ENCODE peak calls at places on chromosomes 6 and 20, in seven cellular contexts. I is CD8-positive, alpha-beta T cell; P is astrocyte of the spinal cord; Z is GM20000; W is AG09309; D is HepG2; J is epithelial cell of esophagus. S is an unnamed sample.

GRCh38 chr20:46832555-46832954 is 62.1 kb upstream of the EYA2 start:
- DNase-seq in I (no peak), P (no peak), Z (no peak), W (no peak), D (no peak), J (no peak), S (no peak)

GRCh38 chr20:11437611-11438380 is 479.9 kb upstream of the BTBD3 start:
- DNase-seq in I (no peak), P (no peak), Z (no peak), W (no peak), D (no peak), J (peak), S (no peak)

GRCh38 chr6:73391735-73392134 is 2.9 kb upstream of the DDX43 start:
- DNase-seq in I (no peak), P (no peak), Z (no peak), W (no peak), D (no peak), J (peak), S (no peak)

GRCh38 chr6:159169557-159170332 is 545 bp downstream of the FNDC1 start:
- DNase-seq in I (no peak), P (peak), Z (peak), W (no peak), D (no peak), J (peak), S (peak)

GRCh38 chr6:104064876-104065275 is 794.8 kb downstream of the HACE1 start:
- DNase-seq in I (no peak), P (no peak), Z (no peak), W (no peak), D (no peak), J (no peak), S (no peak)

GRCh38 chr6:108751851-108752732 is 96.1 kb upstream of the ARMC2 start:
- DNase-seq in I (no peak), P (no peak), Z (no peak), W (no peak), D (no peak), J (no peak), S (no peak)

GRCh38 chr20:39280875-39281274 is 318.7 kb downstream of the DHX35 start:
- DNase-seq in I (no peak), P (no peak), Z (no peak), W (no peak), D (no peak), J (no peak), S (no peak)

GRCh38 chr20:32513031-32513866 is 71.9 kb downstream of the NOL4L start:
- DNase-seq in I (no peak), P (no peak), Z (no peak), W (no peak), D (no peak), J (no peak), S (no peak)

GRCh38 chr6:25315194-25315593 is 36.0 kb downstream of the CARMIL1 start:
- DNase-seq in I (no peak), P (no peak), Z (no peak), W (no peak), D (no peak), J (no peak), S (no peak)

GRCh38 chr20:1811621-1812498 is 83.3 kb upstream of the SIRPA start:
- DNase-seq in I (no peak), P (no peak), Z (no peak), W (no peak), D (peak), J (no peak), S (no peak)

GRCh38 chr6:133833905-133834304 is 55.0 kb upstream of the TCF21 start:
- DNase-seq in I (no peak), P (no peak), Z (no peak), W (no peak), D (no peak), J (no peak), S (no peak)

GRCh38 chr6:34242252-34243130 is 5.8 kb downstream of the HMGA1 start:
- DNase-seq in I (no peak), P (peak), Z (peak), W (no peak), D (no peak), J (no peak), S (no peak)

GRCh38 chr20:40866056-40866455 is 162.6 kb upstream of the TOP1 start:
- DNase-seq in I (no peak), P (no peak), Z (no peak), W (no peak), D (no peak), J (no peak), S (no peak)

GRCh38 chr6:50843842-50844241 is 25.2 kb downstream of the TFAP2B start:
- DNase-seq in I (no peak), P (no peak), Z (no peak), W (no peak), D (no peak), J (peak), S (peak)

GRCh38 chr6:117481278-117481925 is 1.1 kb upstream of the DCBLD1 start:
- DNase-seq in I (no peak), P (no peak), Z (peak), W (no peak), D (peak), J (no peak), S (no peak)

GRCh38 chr6:119241124-119241491 is 108.5 kb downstream of the MAN1A1 start:
- DNase-seq in I (no peak), P (peak), Z (no peak), W (peak), D (peak), J (no peak), S (no peak)

GRCh38 chr6:11202513-11203305 is 29.8 kb downstream of the NEDD9 start:
- DNase-seq in I (peak), P (peak), Z (no peak), W (no peak), D (peak), J (no peak), S (no peak)

GRCh38 chr6:120108061-120108795 is 758.7 kb upstream of the MAN1A1 start:
- DNase-seq in I (no peak), P (no peak), Z (no peak), W (no peak), D (no peak), J (peak), S (no peak)

GRCh38 chr6:157443066-157443800 is 62.2 kb downstream of the ZDHHC14 start:
- DNase-seq in I (no peak), P (peak), Z (peak), W (peak), D (no peak), J (peak), S (peak)

GRCh38 chr6:44050872-44051421 is 76.3 kb downstream of the MRPL14 start:
- DNase-seq in I (no peak), P (no peak), Z (no peak), W (no peak), D (no peak), J (peak), S (no peak)

GRCh38 chr6:131998255-131998982 is 47.2 kb upstream of the CCN2 start:
- DNase-seq in I (no peak), P (peak), Z (no peak), W (no peak), D (no peak), J (no peak), S (no peak)

GRCh38 chr6:139250296-139251274 is 41.2 kb downstream of the TXLNB start:
- DNase-seq in I (peak), P (peak), Z (peak), W (peak), D (peak), J (peak), S (peak)

GRCh38 chr6:116975600-116975999 is 98.6 kb downstream of the RFX6 start:
- DNase-seq in I (no peak), P (no peak), Z (no peak), W (no peak), D (no peak), J (peak), S (no peak)

GRCh38 chr6:82681119-82681714 is 317.6 kb downstream of the TPBG start:
- DNase-seq in I (no peak), P (no peak), Z (no peak), W (peak), D (no peak), J (no peak), S (no peak)

GRCh38 chr6:27889628-27890315 is 22.4 kb downstream of the OR2B2 start:
- DNase-seq in I (no peak), P (no peak), Z (no peak), W (no peak), D (no peak), J (no peak), S (no peak)

GRCh38 chr20:52251827-52252226 is 60.2 kb upstream of the ZFP64 start:
- DNase-seq in I (no peak), P (no peak), Z (no peak), W (no peak), D (no peak), J (no peak), S (no peak)

GRCh38 chr6:134310206-134310605 is 7.7 kb downstream of the SGK1 start:
- DNase-seq in I (no peak), P (no peak), Z (no peak), W (no peak), D (no peak), J (no peak), S (no peak)

GRCh38 chr6:47362857-47363461 is 53.3 kb upstream of the TNFRSF21 start:
- DNase-seq in I (no peak), P (no peak), Z (no peak), W (no peak), D (peak), J (no peak), S (no peak)

GRCh38 chr20:3408251-3408637 is 775 bp upstream of the DNAAF9 start:
- DNase-seq in I (no peak), P (no peak), Z (no peak), W (no peak), D (no peak), J (no peak), S (no peak)

GRCh38 chr6:17032595-17033591 is 69.0 kb upstream of the STMND1 start:
- DNase-seq in I (no peak), P (peak), Z (no peak), W (peak), D (no peak), J (peak), S (no peak)

GRCh38 chr6:128521302-128521632 is 868 bp upstream of the PTPRK start:
- DNase-seq in I (no peak), P (no peak), Z (no peak), W (no peak), D (no peak), J (no peak), S (no peak)

GRCh38 chr6:128518531-128519131 is 1.8 kb downstream of the PTPRK start:
- DNase-seq in I (no peak), P (no peak), Z (no peak), W (no peak), D (no peak), J (peak), S (no peak)

GRCh38 chr6:128520436-128521301 is at the start of gene PTPRK:
- DNase-seq in I (peak), P (peak), Z (peak), W (no peak), D (peak), J (peak), S (peak)

GRCh38 chr6:128519931-128520435 is 416 bp downstream of the PTPRK start:
- DNase-seq in I (peak), P (no peak), Z (peak), W (no peak), D (no peak), J (peak), S (peak)

DNA sequence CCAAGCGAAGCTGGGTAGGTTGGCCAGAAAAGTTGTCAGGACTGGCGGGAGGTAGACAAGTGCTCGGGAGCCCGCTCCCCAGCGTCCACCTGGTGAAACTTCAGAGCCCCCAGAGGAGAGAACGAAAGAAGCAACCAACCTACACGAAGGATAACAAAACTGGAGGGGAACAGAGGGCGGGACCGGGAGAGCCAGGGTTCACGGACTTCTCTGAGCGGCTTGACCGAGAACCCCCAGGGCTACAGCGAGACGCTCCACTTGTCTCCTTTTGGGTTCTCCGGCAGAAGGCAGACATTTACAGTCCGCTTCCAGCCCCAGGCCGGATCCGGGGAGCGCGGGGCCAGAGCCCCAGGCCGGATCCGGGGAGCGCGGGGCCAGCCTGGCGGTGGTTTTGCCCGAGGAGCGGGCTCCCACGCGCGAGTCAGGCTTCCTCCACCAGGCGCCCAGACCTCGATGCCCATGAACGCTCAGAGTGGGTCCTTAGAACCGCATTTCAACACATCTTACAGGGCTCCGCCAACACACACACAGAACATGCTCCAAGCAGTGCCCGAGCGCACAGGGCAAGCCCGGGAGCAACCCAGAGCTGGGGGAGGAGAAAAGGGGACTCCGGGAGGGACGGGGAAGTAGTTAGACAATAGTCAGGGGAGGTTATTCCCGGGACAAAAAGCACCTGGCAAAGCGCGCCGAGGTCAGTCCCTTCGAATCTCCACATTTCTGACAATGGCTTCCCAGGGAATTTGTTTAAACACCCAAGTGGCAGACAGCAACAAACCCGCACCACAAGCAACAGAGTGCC is 1.1 kb downstream of the PTPRK start:
- DNase-seq in I (peak), P (peak), Z (peak), W (no peak), D (peak), J (peak), S (peak)
- TF ChIP-seq CTCF in I (no peak), P (peak), Z (no peak), W (peak), D (peak), J (peak), S (no peak)

GRCh38 chr20:44065401-44066340 is 121.3 kb downstream of the JPH2 start:
- DNase-seq in I (no peak), P (no peak), Z (no peak), W (no peak), D (no peak), J (no peak), S (no peak)
- TF ChIP-seq CTCF in I (no peak), P (no peak), Z (no peak), W (no peak), D (no peak), J (no peak), S (no peak)

DNA sequence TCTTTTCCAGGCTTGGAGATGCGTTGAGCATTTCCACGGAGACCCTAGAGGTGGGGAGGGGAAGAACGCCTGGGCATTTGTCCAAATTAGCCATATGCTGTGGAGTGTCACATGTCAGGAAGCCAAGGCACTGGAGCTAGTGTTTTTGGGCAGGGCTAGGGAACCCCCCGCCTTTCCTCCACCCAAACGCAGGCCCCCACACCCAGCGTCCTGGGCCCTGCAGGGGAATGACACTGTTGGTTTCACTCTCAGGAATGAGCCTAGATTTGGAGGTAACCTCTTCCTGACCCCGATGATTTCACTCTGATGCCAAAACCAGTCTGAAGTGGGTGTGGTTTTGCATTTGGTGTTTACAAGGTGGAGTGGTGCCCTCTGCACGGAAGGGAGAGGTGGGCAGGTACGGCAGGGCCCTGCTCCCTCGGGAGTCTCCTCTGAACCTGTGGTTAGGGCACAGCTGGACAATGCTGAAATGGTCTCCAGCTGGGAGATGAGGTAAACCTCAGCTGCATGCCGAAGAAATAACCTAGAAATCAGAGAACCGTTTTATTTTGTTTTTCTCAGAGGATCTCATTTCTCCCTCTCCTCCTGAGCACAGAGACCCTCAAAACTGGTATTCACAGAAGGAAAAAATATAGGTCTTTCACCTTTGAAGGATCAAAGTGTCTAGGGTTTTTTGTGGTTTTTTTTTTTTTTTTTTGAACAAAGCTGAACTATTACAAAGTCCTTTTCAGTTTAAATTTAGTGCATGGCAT is 29.6 kb downstream of the MTHFD1L start:
- DNase-seq in I (no peak), P (peak), Z (peak), W (no peak), D (peak), J (peak), S (peak)
- TF ChIP-seq CTCF in I (no peak), P (peak), Z (no peak), W (no peak), D (no peak), J (no peak), S (no peak)

GRCh38 chr6:84638286-84638685 is 126.1 kb downstream of the TBX18 start:
- DNase-seq in I (no peak), P (no peak), Z (no peak), W (no peak), D (no peak), J (no peak), S (no peak)
- TF ChIP-seq CTCF in I (no peak), P (no peak), Z (no peak), W (no peak), D (no peak), J (no peak), S (no peak)

DNA sequence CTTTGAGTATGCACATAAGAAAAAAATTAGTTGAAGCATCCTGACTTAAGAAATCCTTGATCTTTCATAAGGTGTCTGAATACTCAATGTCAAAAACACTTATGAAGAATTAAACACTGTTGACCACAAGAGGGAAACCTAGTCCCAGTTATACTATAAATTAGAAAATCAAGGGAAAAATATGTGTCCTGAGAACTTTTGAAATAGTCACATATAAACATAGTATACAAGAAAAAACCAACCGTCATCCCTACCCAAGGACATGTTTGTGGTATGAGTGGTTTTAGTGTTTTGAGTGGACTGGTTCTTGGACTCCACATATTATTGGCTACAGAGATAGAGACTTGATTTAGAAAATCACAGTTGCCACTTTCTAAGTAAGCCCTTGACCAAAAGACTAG is 7.6 kb upstream of the HLA-DRA start:
- DNase-seq in I (no peak), P (peak), Z (peak), W (no peak), D (peak), J (peak), S (peak)
- TF ChIP-seq CTCF in I (peak), P (peak), Z (peak), W (peak), D (peak), J (peak), S (peak)

GRCh38 chr6:81105998-81106397 is 646.5 kb downstream of the TENT5A start:
- DNase-seq in I (no peak), P (no peak), Z (no peak), W (no peak), D (no peak), J (no peak), S (no peak)
- TF ChIP-seq CTCF in I (no peak), P (no peak), Z (no peak), W (peak), D (no peak), J (no peak), S (no peak)

S was measured in GM13977.